ENCODE peak calls at places on chromosome X, in ten cellular contexts. D, I, F, B, H, M, L, Q, J and W are unnamed samples.

GRCh38 chrX:107448625-107449468 is 605 bp upstream of the FRMPD3 start:
- DNase-seq in I (no peak), M (no peak), F (no peak), Q (peak), J (no peak), D (peak), B (peak), L (no peak), H (peak), W (no peak)

GRCh38 chrX:410296-410695 is 23.6 kb upstream of the PPP2R3B start:
- DNase-seq in F (no peak), M (no peak), Q (no peak), L (no peak), D (no peak), I (no peak), B (no peak), H (no peak), J (no peak), W (no peak)

GRCh38 chrX:2284133-2284532 is 216.6 kb downstream of the DHRSX start:
- DNase-seq in H (no peak), L (no peak), Q (no peak), D (no peak), B (no peak), F (no peak), M (no peak), J (no peak), I (no peak), W (no peak)

GRCh38 chrX:72272868-72273267 is 4.2 kb downstream of the RPS4X start:
- DNase-seq in I (no peak), H (no peak), L (peak), J (peak), F (no peak), Q (no peak), D (no peak), B (peak), M (peak), W (no peak)

GRCh38 chrX:13223868-13224555 is 95.8 kb downstream of the ATXN3L start:
- DNase-seq in B (peak), M (no peak), F (no peak), Q (no peak), D (no peak), J (peak), L (peak), I (no peak), H (no peak), W (no peak)

GRCh38 chrX:121641560-121641959 is 594.1 kb downstream of the GLUD2 start:
- DNase-seq in B (peak), M (no peak), Q (no peak), L (peak), D (no peak), I (no peak), J (no peak), H (no peak), F (no peak), W (no peak)

GRCh38 chrX:65871671-65872311 is 168.1 kb downstream of the VSIG4 start:
- DNase-seq in B (peak), F (no peak), Q (peak), I (no peak), M (peak), D (peak), L (peak), J (no peak), H (peak), W (no peak)

GRCh38 chrX:53080628-53081580 is 1.3 kb upstream of the TSPYL2 start:
- DNase-seq in I (no peak), Q (no peak), D (no peak), F (no peak), L (peak), H (no peak), J (no peak), B (no peak), M (peak), W (no peak)

GRCh38 chrX:4844376-4844775 is 1130.9 kb upstream of the PRKX start:
- DNase-seq in I (no peak), F (no peak), B (no peak), L (no peak), H (no peak), D (no peak), Q (no peak), J (no peak), M (no peak), W (no peak)

GRCh38 chrX:149521438-149521837 is 16.3 kb upstream of the IDS start:
- DNase-seq in F (no peak), L (no peak), B (no peak), J (no peak), Q (no peak), I (no peak), M (no peak), H (no peak), D (no peak), W (no peak)
- TF ChIP-seq CTCF in F (no peak), L (no peak), B (no peak), J (no peak), Q (no peak), I (no peak), M (no peak), H (no peak), D (no peak), W (no peak)

DNA sequence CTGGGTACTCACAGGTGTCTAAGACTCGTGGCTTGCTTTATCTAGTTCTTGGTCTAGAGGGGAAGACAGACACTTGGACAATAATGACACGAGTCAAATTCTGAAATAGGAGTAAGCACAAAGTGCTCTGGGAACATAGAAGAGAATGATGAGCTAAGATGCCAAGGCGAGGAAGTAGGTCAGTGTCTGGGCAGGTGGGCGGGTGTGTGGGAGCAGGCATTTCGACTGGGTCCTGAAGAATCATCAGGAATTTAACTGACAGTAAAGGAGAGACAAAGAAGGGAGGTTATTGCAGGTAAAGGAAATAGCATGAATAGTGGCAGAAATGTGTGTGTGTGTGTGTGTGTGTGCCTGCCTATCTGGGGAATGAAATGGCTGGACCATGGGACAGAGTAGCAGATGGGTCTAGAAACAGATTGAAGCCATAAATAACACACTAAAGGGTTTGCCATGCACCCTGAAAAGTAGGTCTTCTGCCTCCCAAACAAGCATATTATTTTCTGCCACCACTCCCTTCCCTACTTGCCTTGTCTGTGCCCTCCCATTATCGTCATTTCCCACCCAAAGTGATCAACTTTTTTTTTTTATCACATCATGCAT is 58.4 kb upstream of the SLC25A43 start:
- DNase-seq in B (no peak), L (no peak), J (no peak), Q (no peak), I (no peak), H (no peak), D (no peak), F (no peak), M (no peak), W (no peak)
- TF ChIP-seq CTCF in B (no peak), L (no peak), J (no peak), Q (no peak), I (no peak), H (no peak), D (no peak), F (no peak), M (no peak), W (no peak)

DNA sequence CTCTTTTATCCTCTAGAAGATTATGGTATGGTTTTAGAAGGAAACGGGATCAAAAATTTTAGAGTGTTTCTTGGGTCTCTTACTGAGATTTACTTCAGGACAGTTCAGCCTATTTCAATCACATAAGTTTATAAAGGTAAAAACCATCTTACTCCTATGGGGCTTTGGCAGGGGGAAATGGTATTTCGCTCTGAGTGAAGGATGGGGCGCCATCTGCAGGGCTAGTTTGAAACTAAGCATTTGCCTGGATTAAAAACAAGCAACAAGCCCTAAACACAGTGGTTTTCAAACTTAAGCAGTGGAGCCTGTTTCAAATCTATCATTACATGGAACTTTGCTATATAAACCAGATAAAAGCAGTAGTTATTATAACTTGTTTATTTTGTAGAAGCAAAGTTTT is 361.5 kb upstream of the FMR1 start:
- DNase-seq in D (peak), J (no peak), I (no peak), B (no peak), F (no peak), L (no peak), H (peak), M (peak), Q (peak), W (no peak)
- TF ChIP-seq CTCF in D (peak), J (peak), I (peak), B (no peak), F (no peak), L (no peak), H (peak), M (no peak), Q (peak), W (no peak)

DNA sequence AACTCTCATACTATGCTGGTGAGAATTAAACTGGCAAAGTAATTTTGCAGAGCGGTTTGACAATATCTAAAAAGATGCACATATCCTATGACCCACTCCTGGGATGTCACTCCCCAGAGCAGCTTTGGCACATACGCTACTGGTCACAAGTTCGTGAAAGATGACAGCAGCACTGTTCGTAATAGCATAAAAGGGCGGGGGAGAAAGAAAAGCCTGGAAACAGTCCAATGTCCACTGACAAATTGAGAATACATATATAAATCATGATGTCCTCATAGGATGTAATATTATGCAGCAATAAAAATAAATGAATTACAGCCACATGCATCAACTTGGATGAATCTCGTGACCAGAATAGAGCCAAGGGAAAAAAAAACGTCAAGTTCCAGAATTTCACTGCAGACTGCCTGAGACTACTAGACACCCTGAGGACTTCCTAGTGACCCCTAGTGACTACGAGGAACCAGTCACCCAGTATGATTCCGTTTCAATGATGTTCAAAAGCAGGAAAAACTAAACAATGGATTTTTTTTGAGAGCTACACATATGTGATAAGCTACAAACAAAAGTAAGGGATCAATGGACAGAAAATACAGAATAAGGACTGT is 1.8 kb downstream of the PCSK1N start:
- DNase-seq in H (no peak), D (no peak), J (no peak), M (no peak), B (peak), F (no peak), L (no peak), I (no peak), Q (no peak), W (no peak)
- TF ChIP-seq CTCF in H (no peak), D (no peak), J (no peak), M (no peak), B (peak), F (no peak), L (no peak), I (no peak), Q (peak), W (no peak)

DNA sequence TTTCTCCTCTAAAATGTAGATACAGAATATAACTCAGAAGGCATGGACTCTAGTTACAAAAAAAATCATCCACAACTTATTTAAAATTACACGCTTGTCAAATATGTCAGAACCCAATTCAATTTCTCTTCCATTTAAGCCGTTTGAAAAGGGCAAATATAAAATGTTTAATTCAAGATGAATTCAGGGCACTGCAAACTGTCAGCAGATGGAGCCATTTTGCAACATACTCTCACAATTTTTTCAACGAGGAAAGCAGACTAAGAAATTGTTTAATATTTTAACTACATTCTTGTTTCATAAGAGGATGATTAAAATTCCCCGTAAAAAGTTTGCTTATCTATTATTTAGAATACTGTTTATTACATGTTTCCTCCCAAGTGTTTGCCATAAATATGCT is 321.3 kb upstream of the CPXCR1 start:
- DNase-seq in Q (no peak), M (no peak), F (no peak), L (peak), D (peak), B (peak), H (no peak), I (no peak), J (no peak), W (no peak)
- TF ChIP-seq CTCF in Q (peak), M (no peak), F (no peak), L (no peak), D (peak), B (peak), H (no peak), I (peak), J (no peak), W (no peak)